ENCODE peak calls at places on chromosomes 3 and 15, in five cellular contexts. One of them, this sample, is unnamed.

GRCh38 chr3:9396301-9396631 is 1.1 kb upstream of the SETD5 start:
- DNase-seq in dorsolateral prefrontal cortex: no peak
- DNase-seq in left ventricle myocardium inferior: no peak
- DNase-seq in cardiac fibroblast: peak
- DNase-seq in GM23338: peak
- DNase-seq in this sample: peak

GRCh38 chr3:197031315-197032285 is 2.0 kb upstream of the MELTF start:
- DNase-seq in GM23338: no peak
- DNase-seq in cardiac fibroblast: peak
- DNase-seq in dorsolateral prefrontal cortex: no peak
- DNase-seq in left ventricle myocardium inferior: peak
- DNase-seq in this sample: no peak

GRCh38 chr3:107690522-107691138 is 167.9 kb downstream of the BBX start:
- DNase-seq in cardiac fibroblast: peak
- DNase-seq in dorsolateral prefrontal cortex: no peak
- DNase-seq in left ventricle myocardium inferior: no peak
- DNase-seq in GM23338: peak
- DNase-seq in this sample: peak

GRCh38 chr3:52721002-52721741 is 15.3 kb downstream of the SPCS1 start:
- DNase-seq in cardiac fibroblast: peak
- DNase-seq in GM23338: no peak
- DNase-seq in left ventricle myocardium inferior: no peak
- DNase-seq in dorsolateral prefrontal cortex: no peak
- DNase-seq in this sample: peak

GRCh38 chr3:66376568-66376967 is 124.3 kb downstream of the LRIG1 start:
- DNase-seq in dorsolateral prefrontal cortex: no peak
- DNase-seq in left ventricle myocardium inferior: no peak
- DNase-seq in GM23338: no peak
- DNase-seq in cardiac fibroblast: peak
- DNase-seq in this sample: no peak

GRCh38 chr3:126654571-126655393 is at the start of gene TXNRD3:
- DNase-seq in left ventricle myocardium inferior: peak
- DNase-seq in GM23338: peak
- DNase-seq in dorsolateral prefrontal cortex: no peak
- DNase-seq in cardiac fibroblast: peak
- DNase-seq in this sample: peak

GRCh38 chr3:49805367-49805782 is 2.3 kb downstream of the INKA1 start:
- DNase-seq in left ventricle myocardium inferior: peak
- DNase-seq in GM23338: no peak
- DNase-seq in cardiac fibroblast: peak
- DNase-seq in dorsolateral prefrontal cortex: no peak
- DNase-seq in this sample: no peak

GRCh38 chr3:70840106-70840870 is 527.9 kb upstream of the MDFIC2 start:
- DNase-seq in dorsolateral prefrontal cortex: no peak
- DNase-seq in GM23338: peak
- DNase-seq in left ventricle myocardium inferior: no peak
- DNase-seq in cardiac fibroblast: peak
- DNase-seq in this sample: peak

GRCh38 chr15:63192604-63193206 is 3.3 kb downstream of the RAB8B start:
- DNase-seq in cardiac fibroblast: no peak
- DNase-seq in left ventricle myocardium inferior: no peak
- DNase-seq in GM23338: no peak
- DNase-seq in dorsolateral prefrontal cortex: no peak
- DNase-seq in this sample: no peak

GRCh38 chr15:63195257-63196023 is 6.0 kb downstream of the RAB8B start:
- DNase-seq in dorsolateral prefrontal cortex: no peak
- DNase-seq in left ventricle myocardium inferior: no peak
- DNase-seq in cardiac fibroblast: no peak
- DNase-seq in GM23338: no peak
- DNase-seq in this sample: no peak

GRCh38 chr15:63191895-63192603 is 2.6 kb downstream of the RAB8B start:
- DNase-seq in left ventricle myocardium inferior: no peak
- DNase-seq in GM23338: no peak
- DNase-seq in cardiac fibroblast: peak
- DNase-seq in dorsolateral prefrontal cortex: no peak
- DNase-seq in this sample: peak

GRCh38 chr15:63196846-63197245 is 7.4 kb downstream of the RAB8B start:
- DNase-seq in dorsolateral prefrontal cortex: no peak
- DNase-seq in cardiac fibroblast: no peak
- DNase-seq in left ventricle myocardium inferior: no peak
- DNase-seq in GM23338: no peak
- DNase-seq in this sample: no peak

GRCh38 chr15:63194291-63194681 is 4.9 kb downstream of the RAB8B start:
- DNase-seq in cardiac fibroblast: no peak
- DNase-seq in dorsolateral prefrontal cortex: no peak
- DNase-seq in GM23338: no peak
- DNase-seq in left ventricle myocardium inferior: no peak
- DNase-seq in this sample: no peak
- H3K4me3 ChIP-seq in cardiac fibroblast: no peak
- H3K4me3 ChIP-seq in dorsolateral prefrontal cortex: no peak
- H3K4me3 ChIP-seq in GM23338: no peak
- H3K4me3 ChIP-seq in left ventricle myocardium inferior: peak
- H3K4me3 ChIP-seq in this sample: peak

GRCh38 chr3:151971814-151972579 is 98.6 kb downstream of the SUCNR1 start:
- DNase-seq in cardiac fibroblast: no peak
- DNase-seq in GM23338: peak
- DNase-seq in dorsolateral prefrontal cortex: no peak
- DNase-seq in left ventricle myocardium inferior: no peak
- DNase-seq in this sample: no peak

GRCh38 chr3:151979914-151980313 is 106.5 kb downstream of the SUCNR1 start:
- DNase-seq in GM23338: peak
- DNase-seq in left ventricle myocardium inferior: no peak
- DNase-seq in cardiac fibroblast: no peak
- DNase-seq in dorsolateral prefrontal cortex: no peak
- DNase-seq in this sample: no peak

GRCh38 chr3:151971194-151971771 is 97.8 kb downstream of the SUCNR1 start:
- DNase-seq in cardiac fibroblast: no peak
- DNase-seq in left ventricle myocardium inferior: no peak
- DNase-seq in GM23338: no peak
- DNase-seq in dorsolateral prefrontal cortex: no peak
- DNase-seq in this sample: no peak

GRCh38 chr3:151974067-151974466 is 100.6 kb downstream of the SUCNR1 start:
- DNase-seq in cardiac fibroblast: peak
- DNase-seq in dorsolateral prefrontal cortex: no peak
- DNase-seq in left ventricle myocardium inferior: no peak
- DNase-seq in GM23338: no peak
- DNase-seq in this sample: no peak

GRCh38 chr3:151976211-151977050 is 103.0 kb downstream of the SUCNR1 start:
- DNase-seq in left ventricle myocardium inferior: no peak
- DNase-seq in cardiac fibroblast: peak
- DNase-seq in dorsolateral prefrontal cortex: no peak
- DNase-seq in GM23338: no peak
- DNase-seq in this sample: no peak
- H3K4me3 ChIP-seq in left ventricle myocardium inferior: no peak
- H3K4me3 ChIP-seq in cardiac fibroblast: no peak
- H3K4me3 ChIP-seq in dorsolateral prefrontal cortex: no peak
- H3K4me3 ChIP-seq in GM23338: no peak
- H3K4me3 ChIP-seq in this sample: no peak

GRCh38 chr15:82952156-82953081 is at the start of gene HOMER2:
- DNase-seq in left ventricle myocardium inferior: peak
- DNase-seq in dorsolateral prefrontal cortex: no peak
- DNase-seq in cardiac fibroblast: peak
- DNase-seq in GM23338: peak
- DNase-seq in this sample: no peak
- H3K4me3 ChIP-seq in left ventricle myocardium inferior: peak
- H3K4me3 ChIP-seq in dorsolateral prefrontal cortex: peak
- H3K4me3 ChIP-seq in cardiac fibroblast: no peak
- H3K4me3 ChIP-seq in GM23338: peak
- H3K4me3 ChIP-seq in this sample: peak

GRCh38 chr3:149548729-149549065 is 74.2 kb downstream of the TM4SF4 start:
- DNase-seq in cardiac fibroblast: no peak
- DNase-seq in dorsolateral prefrontal cortex: no peak
- DNase-seq in left ventricle myocardium inferior: no peak
- DNase-seq in GM23338: no peak
- DNase-seq in this sample: no peak

GRCh38 chr3:149551500-149551899 is 77.0 kb downstream of the TM4SF4 start:
- DNase-seq in dorsolateral prefrontal cortex: no peak
- DNase-seq in left ventricle myocardium inferior: no peak
- DNase-seq in cardiac fibroblast: no peak
- DNase-seq in GM23338: no peak
- DNase-seq in this sample: no peak

GRCh38 chr3:149542375-149543312 is 68.1 kb downstream of the TM4SF4 start:
- DNase-seq in left ventricle myocardium inferior: no peak
- DNase-seq in GM23338: no peak
- DNase-seq in cardiac fibroblast: no peak
- DNase-seq in dorsolateral prefrontal cortex: no peak
- DNase-seq in this sample: no peak

GRCh38 chr3:149547954-149548728 is 73.6 kb downstream of the TM4SF4 start:
- DNase-seq in cardiac fibroblast: peak
- DNase-seq in dorsolateral prefrontal cortex: no peak
- DNase-seq in GM23338: peak
- DNase-seq in left ventricle myocardium inferior: no peak
- DNase-seq in this sample: no peak

GRCh38 chr3:149547413-149547812 is 72.9 kb downstream of the TM4SF4 start:
- DNase-seq in cardiac fibroblast: peak
- DNase-seq in dorsolateral prefrontal cortex: no peak
- DNase-seq in left ventricle myocardium inferior: peak
- DNase-seq in GM23338: no peak
- DNase-seq in this sample: no peak
- H3K4me3 ChIP-seq in cardiac fibroblast: no peak
- H3K4me3 ChIP-seq in dorsolateral prefrontal cortex: no peak
- H3K4me3 ChIP-seq in left ventricle myocardium inferior: no peak
- H3K4me3 ChIP-seq in GM23338: no peak
- H3K4me3 ChIP-seq in this sample: no peak

DNA sequence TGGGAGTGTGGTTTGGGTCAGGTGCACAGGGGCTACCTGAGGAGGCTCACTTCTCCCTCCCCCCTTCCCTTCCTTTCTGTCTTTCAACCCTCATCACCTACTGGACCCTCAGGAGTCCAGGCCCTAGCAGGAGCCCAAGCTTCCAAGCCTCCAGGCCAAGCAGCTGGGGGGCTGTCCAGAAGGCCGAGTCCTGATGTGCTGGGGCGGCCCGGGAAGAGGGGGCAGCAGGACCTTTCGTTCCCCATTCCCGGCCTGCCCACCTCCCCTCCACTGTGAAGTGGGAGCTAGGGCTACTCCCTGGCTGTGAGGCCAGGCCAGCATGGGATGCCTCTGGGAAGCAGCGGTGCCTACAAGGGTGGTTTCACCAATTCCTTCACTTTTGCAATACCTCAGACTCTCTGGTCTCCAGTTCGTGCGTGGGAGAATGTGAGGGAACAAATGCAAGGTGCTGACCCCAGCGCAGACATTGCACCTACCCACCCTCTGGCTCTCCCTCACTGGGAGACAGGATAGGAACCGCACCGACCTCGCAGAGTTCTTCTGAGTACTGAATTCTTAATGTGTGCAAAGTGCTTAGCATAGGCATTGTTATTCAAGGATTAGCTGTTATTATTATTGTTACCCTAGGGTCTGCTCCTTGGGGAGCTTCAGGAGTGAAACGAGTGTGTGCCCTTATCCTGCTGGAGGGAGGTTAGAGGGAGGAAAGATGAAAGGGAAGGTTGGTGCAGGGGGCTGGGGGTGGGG is 2.5 kb downstream of the EPHB3 start:
- DNase-seq in dorsolateral prefrontal cortex: no peak
- DNase-seq in cardiac fibroblast: no peak
- DNase-seq in left ventricle myocardium inferior: no peak
- DNase-seq in GM23338: no peak
- DNase-seq in this sample: no peak
- H3K4me3 ChIP-seq in dorsolateral prefrontal cortex: peak
- H3K4me3 ChIP-seq in cardiac fibroblast: no peak
- H3K4me3 ChIP-seq in left ventricle myocardium inferior: peak
- H3K4me3 ChIP-seq in GM23338: peak
- H3K4me3 ChIP-seq in this sample: no peak

GRCh38 chr3:62873672-62874397 is 1.4 kb downstream of the CADPS start:
- DNase-seq in left ventricle myocardium inferior: peak
- DNase-seq in dorsolateral prefrontal cortex: peak
- DNase-seq in cardiac fibroblast: no peak
- DNase-seq in GM23338: peak
- DNase-seq in this sample: peak
- H3K4me3 ChIP-seq in left ventricle myocardium inferior: peak
- H3K4me3 ChIP-seq in dorsolateral prefrontal cortex: peak
- H3K4me3 ChIP-seq in cardiac fibroblast: peak
- H3K4me3 ChIP-seq in GM23338: peak
- H3K4me3 ChIP-seq in this sample: no peak

GRCh38 chr15:85582719-85583089 is 202.3 kb downstream of the AKAP13 start:
- DNase-seq in dorsolateral prefrontal cortex: no peak
- DNase-seq in left ventricle myocardium inferior: peak
- DNase-seq in cardiac fibroblast: peak
- DNase-seq in GM23338: no peak
- DNase-seq in this sample: peak
- H3K4me3 ChIP-seq in dorsolateral prefrontal cortex: peak
- H3K4me3 ChIP-seq in left ventricle myocardium inferior: peak
- H3K4me3 ChIP-seq in cardiac fibroblast: peak
- H3K4me3 ChIP-seq in GM23338: no peak
- H3K4me3 ChIP-seq in this sample: peak

DNA sequence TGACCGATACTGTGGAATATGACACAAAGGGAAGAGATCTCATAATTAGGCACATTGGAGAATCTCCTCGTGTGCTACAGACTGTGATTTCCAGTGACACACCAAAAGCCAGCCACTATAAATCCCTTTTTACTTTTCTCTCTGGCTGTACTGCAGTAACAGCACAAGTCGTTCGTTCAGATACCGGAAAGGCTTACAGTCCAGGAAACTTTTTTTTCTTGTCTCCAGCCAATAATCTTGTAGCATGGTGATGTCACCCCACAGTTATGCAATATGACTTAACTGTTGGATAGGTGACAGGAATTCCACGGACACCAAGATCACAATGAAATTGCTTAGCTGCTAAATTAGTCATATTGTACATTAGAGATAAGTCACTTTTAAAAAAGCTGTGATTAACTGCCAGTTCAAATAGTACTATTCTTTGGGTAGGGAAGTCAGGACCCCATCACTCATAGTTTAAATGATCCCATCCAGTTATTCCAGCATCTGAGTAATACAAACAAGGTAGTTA is 36.3 kb upstream of the TSC22D2 start:
- DNase-seq in dorsolateral prefrontal cortex: no peak
- DNase-seq in GM23338: no peak
- DNase-seq in left ventricle myocardium inferior: no peak
- DNase-seq in cardiac fibroblast: peak
- DNase-seq in this sample: no peak
- H3K4me3 ChIP-seq in dorsolateral prefrontal cortex: peak
- H3K4me3 ChIP-seq in GM23338: no peak
- H3K4me3 ChIP-seq in left ventricle myocardium inferior: peak
- H3K4me3 ChIP-seq in cardiac fibroblast: peak
- H3K4me3 ChIP-seq in this sample: no peak

GRCh38 chr3:129104498-129105079 is 17.0 kb downstream of the RAB43 start:
- DNase-seq in dorsolateral prefrontal cortex: no peak
- DNase-seq in left ventricle myocardium inferior: no peak
- DNase-seq in GM23338: no peak
- DNase-seq in cardiac fibroblast: no peak
- DNase-seq in this sample: no peak

GRCh38 chr3:129107793-129108192 is 13.8 kb downstream of the RAB43 start:
- DNase-seq in GM23338: no peak
- DNase-seq in dorsolateral prefrontal cortex: no peak
- DNase-seq in left ventricle myocardium inferior: no peak
- DNase-seq in cardiac fibroblast: no peak
- DNase-seq in this sample: no peak

GRCh38 chr3:129105862-129106261 is 15.7 kb downstream of the RAB43 start:
- DNase-seq in cardiac fibroblast: no peak
- DNase-seq in dorsolateral prefrontal cortex: no peak
- DNase-seq in GM23338: no peak
- DNase-seq in left ventricle myocardium inferior: no peak
- DNase-seq in this sample: no peak

GRCh38 chr3:129106866-129107565 is 14.6 kb downstream of the RAB43 start:
- DNase-seq in cardiac fibroblast: no peak
- DNase-seq in dorsolateral prefrontal cortex: no peak
- DNase-seq in left ventricle myocardium inferior: no peak
- DNase-seq in GM23338: no peak
- DNase-seq in this sample: no peak

GRCh38 chr3:129106320-129106719 is 15.3 kb downstream of the RAB43 start:
- DNase-seq in dorsolateral prefrontal cortex: no peak
- DNase-seq in GM23338: no peak
- DNase-seq in left ventricle myocardium inferior: no peak
- DNase-seq in cardiac fibroblast: no peak
- DNase-seq in this sample: no peak
- H3K4me3 ChIP-seq in dorsolateral prefrontal cortex: no peak
- H3K4me3 ChIP-seq in GM23338: no peak
- H3K4me3 ChIP-seq in left ventricle myocardium inferior: no peak
- H3K4me3 ChIP-seq in cardiac fibroblast: no peak
- H3K4me3 ChIP-seq in this sample: no peak

This sample was measured in Jurkat, Clone E6-1.